ENCODE peak calls at places on chromosome X, in five cellular contexts. P, S, D, T and Z are unnamed samples.
A peak's percentile ranks its signal among the peaks of the same experiment; 100 is the strongest.

GRCh38 chrX:85003655-85004244 is at the start of gene APOOL:
- DNase-seq in T (peak; percentile 77), D (peak; percentile 9), S (peak; percentile 25), P (peak; percentile 72), Z (peak; percentile 92)

GRCh38 chrX:20140410-20140809 is 1.2 kb downstream of the EIF1AX start:
- DNase-seq in D (no peak), T (no peak), S (no peak), P (no peak), Z (no peak)

GRCh38 chrX:47629419-47630210 is at the start of gene CFP:
- DNase-seq in P (peak; percentile 18), D (no peak), T (no peak), S (no peak), Z (no peak)

GRCh38 chrX:107599371-107599970 is 28.8 kb upstream of the PRPS1 start:
- DNase-seq in D (no peak), T (no peak), S (no peak), P (no peak), Z (no peak)

GRCh38 chrX:65532016-65532415 is 2.6 kb downstream of the LAS1L start:
- DNase-seq in T (no peak), S (no peak), D (no peak), P (no peak), Z (no peak)

GRCh38 chrX:134026732-134027311 is 41.4 kb upstream of the GPC3 start:
- DNase-seq in S (no peak), P (no peak), T (peak; percentile 68), D (no peak), Z (peak; percentile 63)

GRCh38 chrX:40108959-40109287 is 11.2 kb upstream of the BCOR start:
- DNase-seq in P (peak; percentile 95), T (peak; percentile 86), S (no peak), D (no peak), Z (peak; percentile 88)

GRCh38 chrX:3393168-3393567 is 46.7 kb upstream of the MXRA5 start:
- DNase-seq in T (no peak), S (no peak), D (no peak), P (no peak), Z (no peak)

GRCh38 chrX:103688949-103689348 is 2.5 kb upstream of the MORF4L2 start:
- DNase-seq in P (no peak), D (no peak), S (no peak), T (no peak), Z (no peak)

GRCh38 chrX:16695079-16695676 is 17.3 kb downstream of the CTPS2 start:
- DNase-seq in P (no peak), D (peak; percentile 8), S (no peak), T (peak; percentile 73), Z (peak; percentile 61)

GRCh38 chrX:78687586-78687985 is 28.5 kb upstream of the RTL3 start:
- DNase-seq in D (no peak), T (no peak), S (no peak), P (no peak), Z (no peak)

GRCh38 chrX:135513140-135513535 is 7.3 kb upstream of the INTS6L start:
- DNase-seq in P (no peak), T (no peak), D (no peak), S (no peak), Z (no peak)

GRCh38 chrX:2609431-2610238 is 81.5 kb upstream of the CD99 start:
- DNase-seq in P (no peak), D (no peak), T (no peak), S (no peak), Z (no peak)

GRCh38 chrX:106457802-106458201 is 154.0 kb upstream of the RADX start:
- DNase-seq in T (no peak), D (no peak), P (no peak), S (no peak), Z (no peak)

GRCh38 chrX:139932901-139933796 is at the start of gene ATP11C:
- DNase-seq in D (peak; percentile 46), S (peak; percentile 17), T (peak; percentile 86), P (peak; percentile 91), Z (peak; percentile 82)
- TF ChIP-seq POLR2A in D (peak; percentile 87), S (no peak), T (peak; percentile 39), P (no peak), Z (peak; percentile 55)

GRCh38 chrX:150363561-150364346 is 637 bp downstream of the MAMLD1 start:
- DNase-seq in D (no peak), P (peak; percentile 83), T (peak; percentile 37), S (no peak), Z (peak; percentile 38)

GRCh38 chrX:150361070-150361776 is 1.9 kb upstream of the MAMLD1 start:
- DNase-seq in S (no peak), D (no peak), T (no peak), P (peak; percentile 75), Z (peak; percentile 25)

GRCh38 chrX:150364347-150365050 is 1.4 kb downstream of the MAMLD1 start:
- DNase-seq in T (peak; percentile 43), D (no peak), S (no peak), P (peak; percentile 82), Z (peak; percentile 10)

GRCh38 chrX:150361777-150362351 is 1.3 kb upstream of the MAMLD1 start:
- DNase-seq in T (peak; percentile 57), S (no peak), P (peak; percentile 66), D (no peak), Z (peak; percentile 43)

GRCh38 chrX:150362599-150363481 is at the start of gene MAMLD1:
- DNase-seq in D (peak; percentile 16), P (peak; percentile 93), S (no peak), T (peak; percentile 78), Z (peak; percentile 71)
- TF ChIP-seq POLR2A in D (no peak), P (no peak), S (no peak), T (peak; percentile 52), Z (peak; percentile 65)

GRCh38 chrX:37679230-37679629 is 6.4 kb upstream of the XK start:
- DNase-seq in P (no peak), D (no peak), T (no peak), S (no peak), Z (no peak)

GRCh38 chrX:37678574-37678973 is 7.0 kb upstream of the XK start:
- DNase-seq in P (no peak), S (no peak), D (no peak), T (no peak), Z (no peak)

GRCh38 chrX:37677765-37678164 is 7.8 kb upstream of the XK start:
- DNase-seq in D (no peak), P (no peak), S (no peak), T (no peak), Z (no peak)

GRCh38 chrX:37677243-37677642 is 8.3 kb upstream of the XK start:
- DNase-seq in P (no peak), T (no peak), S (no peak), D (no peak), Z (no peak)

DNA sequence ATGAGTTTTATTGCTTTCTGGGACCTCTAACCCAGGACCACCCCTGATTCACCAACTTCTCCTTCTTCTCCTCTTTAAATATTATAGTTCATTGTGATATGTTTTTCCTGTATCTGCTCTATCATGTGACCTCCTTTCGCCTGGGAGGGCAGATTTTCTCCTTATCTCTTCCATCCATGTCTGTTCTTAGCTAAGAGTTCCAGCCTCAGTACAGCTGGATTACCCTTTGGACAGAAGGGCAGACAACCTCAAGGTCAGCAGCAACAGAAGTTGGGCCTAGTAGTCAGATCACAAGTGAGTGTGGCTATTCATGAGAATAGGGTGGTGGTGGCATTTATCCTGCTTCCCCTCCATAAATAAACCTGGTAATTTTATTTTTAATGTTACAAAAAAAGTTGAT is 5.7 kb upstream of the XK start:
- DNase-seq in T (no peak), P (no peak), D (no peak), S (no peak), Z (no peak)
- TF ChIP-seq POLR2A in T (no peak), P (no peak), D (no peak), S (no peak), Z (no peak)

DNA sequence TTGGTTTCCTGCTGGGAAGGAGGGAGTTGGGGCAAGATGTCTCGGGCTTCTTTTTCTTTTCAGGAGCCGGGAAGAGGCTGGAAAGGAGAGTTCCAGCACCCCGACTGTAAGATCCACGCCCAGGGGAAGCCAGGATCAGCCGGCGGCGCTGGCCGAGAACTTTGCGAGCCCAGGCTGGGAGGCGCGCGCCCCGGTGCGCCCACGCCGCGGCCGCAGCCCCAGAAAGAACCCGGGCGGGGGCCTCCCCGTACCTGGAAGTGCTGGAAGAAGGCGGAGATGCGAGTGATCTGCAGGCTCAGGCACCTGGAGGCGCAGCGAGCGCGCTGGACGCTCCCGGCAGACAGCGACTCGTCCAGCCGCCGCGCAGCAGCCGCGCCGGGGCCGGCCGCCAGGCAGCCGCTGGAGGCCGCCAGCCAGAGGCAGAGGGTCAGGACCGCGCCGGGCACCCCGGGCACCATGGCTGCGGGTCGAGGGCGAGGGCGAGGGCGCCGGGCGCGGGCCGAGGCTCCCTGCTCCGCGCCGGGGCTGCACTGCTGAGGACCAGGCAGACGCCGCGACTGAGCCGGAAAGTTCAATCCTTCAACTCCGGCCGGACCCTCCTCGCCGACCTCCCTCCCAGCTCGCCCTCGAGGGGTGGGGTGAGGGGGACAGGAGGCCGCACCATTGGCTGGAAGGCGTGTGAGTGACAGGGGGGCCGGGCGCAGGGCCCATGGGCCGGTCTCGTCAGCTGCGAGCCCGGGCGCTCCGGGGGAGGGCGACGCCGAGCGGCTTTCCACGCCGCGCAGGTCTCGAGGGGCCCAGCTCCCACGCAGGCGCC is at the start of gene ANOS1:
- DNase-seq in D (no peak), T (peak; percentile 20), S (no peak), P (peak; percentile 91), Z (peak; percentile 17)
- TF ChIP-seq POLR2A in D (no peak), T (no peak), S (no peak), P (no peak), Z (no peak)

GRCh38 chrX:44082829-44083228 is 109.6 kb upstream of the NDP start:
- DNase-seq in S (no peak), P (no peak), T (no peak), D (no peak), Z (no peak)
- TF ChIP-seq POLR2A in S (no peak), P (no peak), T (no peak), D (no peak), Z (no peak)

DNA sequence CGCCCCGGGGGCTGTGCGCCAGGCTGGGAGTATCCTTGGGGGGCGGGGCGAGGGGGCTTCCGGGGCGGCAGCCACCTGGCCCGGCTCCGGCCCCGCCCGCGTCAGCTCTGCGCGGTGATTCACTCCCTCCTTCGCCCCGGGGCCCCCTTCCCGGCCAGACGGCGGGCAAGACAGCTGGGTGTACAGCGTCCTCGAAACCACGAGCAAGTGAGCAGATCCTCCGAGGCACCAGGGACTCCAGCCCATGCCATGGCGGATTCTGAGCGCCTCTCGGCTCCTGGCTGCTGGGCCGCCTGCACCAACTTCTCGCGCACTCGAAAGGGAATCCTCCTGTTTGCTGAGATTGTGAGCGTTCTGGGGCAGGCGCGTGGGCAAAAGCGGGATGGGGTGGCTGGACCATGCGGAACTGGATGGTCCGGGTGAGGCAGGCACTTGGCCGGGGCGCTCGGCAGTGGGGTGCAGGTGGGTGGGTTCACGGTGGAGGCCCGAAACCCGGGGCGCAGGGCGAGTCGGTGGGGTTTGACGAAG is at the start of gene PLP2:
- DNase-seq in T (peak; percentile 75), S (no peak), D (no peak), P (peak; percentile 89), Z (peak; percentile 67)
- TF ChIP-seq POLR2A in T (no peak), S (no peak), D (no peak), P (no peak), Z (peak; percentile 50)